ENCODE peak calls at places on chromosomes 4 and X, in eight cellular contexts. L is endothelial cell of umbilical vein, B is GM23248, I is fibroblast of lung, P is mesendoderm, R is H1, E is PC-3, O is PC-9. J is an unnamed sample.

GRCh38 chrX:115968436-115969252 is 201.9 kb upstream of the AGTR2 start:
- DNase-seq in L (peak; percentile 1), B (peak; percentile 64), I (peak; percentile 30), P (peak; percentile 96), R (peak; percentile 72), E (no peak), O (peak; percentile 68), J (no peak)

GRCh38 chr4:112210777-112211176 is 20.8 kb upstream of the AP1AR start:
- DNase-seq in L (no peak), B (peak; percentile 33), I (no peak), P (no peak), R (no peak), E (no peak), O (no peak), J (no peak)

GRCh38 chrX:120090208-120090607 is 12.7 kb upstream of the RHOXF2B start:
- DNase-seq in L (no peak), B (no peak), I (no peak), P (peak; percentile 57), R (peak; percentile 41), E (no peak), O (no peak), J (peak; percentile 3)

GRCh38 chrX:115940888-115941332 is 229.6 kb upstream of the AGTR2 start:
- DNase-seq in L (peak; percentile 0), B (peak; percentile 2), I (peak; percentile 15), P (peak; percentile 78), R (peak; percentile 62), E (peak; percentile 81), O (peak; percentile 82), J (peak; percentile 50)

GRCh38 chrX:19636989-19637388 is 121.7 kb upstream of the MAP3K15 start:
- DNase-seq in L (no peak), B (no peak), I (no peak), P (no peak), R (no peak), E (peak; percentile 45), O (no peak), J (no peak)

GRCh38 chrX:152072236-152072635 is 66.1 kb downstream of the MAGEA10 start:
- DNase-seq in L (peak; percentile 51), B (peak; percentile 83), I (peak; percentile 92), P (no peak), R (no peak), E (peak; percentile 51), O (peak; percentile 94), J (no peak)

GRCh38 chr4:134935320-134935719 is 733.7 kb upstream of the PABPC4L start:
- DNase-seq in L (peak; percentile 49), B (peak; percentile 15), I (no peak), P (peak; percentile 53), R (peak; percentile 59), E (peak; percentile 18), O (no peak), J (peak; percentile 0)

GRCh38 chr4:159906051-159906450 is 803.2 kb downstream of the RAPGEF2 start:
- DNase-seq in L (no peak), B (no peak), I (no peak), P (no peak), R (no peak), E (no peak), O (no peak), J (no peak)

GRCh38 chrX:30570505-30570904 is 7.1 kb downstream of the TASL start:
- DNase-seq in L (peak; percentile 5), B (peak; percentile 38), I (peak; percentile 2), P (no peak), R (no peak), E (peak; percentile 58), O (no peak), J (peak; percentile 34)

GRCh38 chrX:145817666-145818521 is at the start of gene SLITRK2:
- DNase-seq in L (no peak), B (peak; percentile 4), I (no peak), P (peak; percentile 73), R (peak; percentile 61), E (no peak), O (no peak), J (no peak)

GRCh38 chr4:99610605-99611172 is 36.1 kb downstream of the MTTP start:
- DNase-seq in L (no peak), B (peak; percentile 27), I (peak; percentile 34), P (no peak), R (no peak), E (peak; percentile 19), O (no peak), J (no peak)

GRCh38 chr4:162485486-162485885 is 321.7 kb upstream of the FSTL5 start:
- DNase-seq in L (no peak), B (peak; percentile 40), I (peak; percentile 66), P (no peak), R (no peak), E (peak; percentile 51), O (no peak), J (no peak)

GRCh38 chr4:104906274-104906673 is 240.4 kb upstream of the TET2 start:
- DNase-seq in L (no peak), B (no peak), I (no peak), P (no peak), R (no peak), E (no peak), O (no peak), J (no peak)

GRCh38 chrX:132651411-132652086 is 162.7 kb upstream of the MBNL3 start:
- DNase-seq in L (no peak), B (peak; percentile 56), I (peak; percentile 32), P (peak; percentile 25), R (no peak), E (peak; percentile 24), O (peak; percentile 21), J (no peak)

GRCh38 chr4:153233761-153234371 is 29.6 kb downstream of the TRIM2 start:
- DNase-seq in L (peak; percentile 31), B (peak; percentile 95), I (peak; percentile 97), P (peak; percentile 67), R (no peak), E (peak; percentile 90), O (peak; percentile 94), J (no peak)

GRCh38 chr4:768076-768475 is 57.9 kb downstream of the CPLX1 start:
- DNase-seq in L (no peak), B (no peak), I (no peak), P (no peak), R (no peak), E (no peak), O (no peak), J (no peak)
- H3K79me2 ChIP-seq in L (peaks cover 40% of the 10 kb centered on the region), B (peaks cover 73% of the 10 kb centered on the region), I (peaks cover 48% of the 10 kb centered on the region), P (peaks cover 18% of the 10 kb centered on the region), R (peaks cover 27% of the 10 kb centered on the region), E (peaks cover 36% of the 10 kb centered on the region), O (peaks cover 13% of the 10 kb centered on the region), J (peaks cover 32% of the 10 kb centered on the region)

GRCh38 chr4:126532527-126532926 is 1100.2 kb upstream of the INTU start:
- DNase-seq in L (no peak), B (no peak), I (no peak), P (no peak), R (no peak), E (peak; percentile 29), O (no peak), J (no peak)

GRCh38 chr4:126530996-126531585 is 1101.7 kb upstream of the INTU start:
- DNase-seq in L (peak; percentile 23), B (no peak), I (peak; percentile 63), P (no peak), R (no peak), E (no peak), O (no peak), J (no peak)

DNA sequence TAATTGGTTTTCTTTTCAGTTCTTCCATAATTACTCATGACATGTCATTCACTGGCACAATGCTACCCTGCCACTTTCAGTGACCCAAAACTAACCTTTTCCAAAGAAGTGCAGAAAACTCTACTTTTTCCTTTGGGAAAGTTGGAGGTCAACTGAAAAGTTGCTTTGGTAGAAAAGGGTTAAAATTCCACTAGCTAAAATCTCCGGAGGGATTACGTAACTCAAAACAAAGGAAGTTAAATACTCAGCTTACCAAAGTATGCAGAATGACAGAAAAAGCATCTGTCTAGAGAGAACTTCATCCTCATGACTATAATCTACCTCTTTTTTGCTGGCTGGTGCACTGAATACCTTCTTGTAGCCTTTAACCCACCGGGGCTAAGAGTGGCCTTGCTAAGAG is 1099.6 kb upstream of the INTU start:
- DNase-seq in L (no peak), B (peak; percentile 2), I (peak; percentile 34), P (no peak), R (no peak), E (no peak), O (no peak), J (no peak)
- H3K4me1 ChIP-seq in L (no peaks in the 10 kb centered on the region), B (no peaks in the 10 kb centered on the region), I (no peaks in the 10 kb centered on the region), P (no peaks in the 10 kb centered on the region), R (no peaks in the 10 kb centered on the region), E (peaks cover 8% of the 10 kb centered on the region), O (no peaks in the 10 kb centered on the region), J (no peaks in the 10 kb centered on the region)

GRCh38 chr4:9999956-10000551 is 21.2 kb downstream of the SLC2A9 start:
- DNase-seq in L (no peak), B (no peak), I (peak; percentile 72), P (no peak), R (no peak), E (peak; percentile 33), O (peak; percentile 66), J (no peak)
- H3K79me2 ChIP-seq in L (no peaks in the 10 kb centered on the region), B (no peaks in the 10 kb centered on the region), I (no peaks in the 10 kb centered on the region), P (no peaks in the 10 kb centered on the region), R (no peaks in the 10 kb centered on the region), E (no peaks in the 10 kb centered on the region), O (no peaks in the 10 kb centered on the region), J (no peaks in the 10 kb centered on the region)

GRCh38 chr4:6951880-6952381 is 42.3 kb downstream of the TBC1D14 start:
- DNase-seq in L (no peak), B (no peak), I (no peak), P (peak; percentile 92), R (no peak), E (no peak), O (no peak), J (no peak)

GRCh38 chr4:6956434-6957147 is 47.0 kb downstream of the TBC1D14 start:
- DNase-seq in L (no peak), B (no peak), I (no peak), P (no peak), R (no peak), E (no peak), O (no peak), J (no peak)

GRCh38 chr4:6956087-6956433 is 46.4 kb downstream of the TBC1D14 start:
- DNase-seq in L (no peak), B (no peak), I (no peak), P (no peak), R (no peak), E (no peak), O (no peak), J (no peak)

GRCh38 chr4:6955261-6955911 is 45.8 kb downstream of the TBC1D14 start:
- DNase-seq in L (no peak), B (no peak), I (no peak), P (no peak), R (no peak), E (peak; percentile 58), O (peak; percentile 94), J (no peak)

GRCh38 chr4:6953751-6954380 is 44.2 kb downstream of the TBC1D14 start:
- DNase-seq in L (no peak), B (peak; percentile 97), I (peak; percentile 81), P (peak; percentile 92), R (peak; percentile 86), E (no peak), O (no peak), J (no peak)
- H3K4me1 ChIP-seq in L (no peaks in the 10 kb centered on the region), B (peaks cover 3% of the 10 kb centered on the region), I (peaks cover 3% of the 10 kb centered on the region), P (peaks cover 6% of the 10 kb centered on the region), R (peaks cover 16% of the 10 kb centered on the region), E (peaks cover 10% of the 10 kb centered on the region), O (peaks cover 28% of the 10 kb centered on the region), J (no peaks in the 10 kb centered on the region)

DNA sequence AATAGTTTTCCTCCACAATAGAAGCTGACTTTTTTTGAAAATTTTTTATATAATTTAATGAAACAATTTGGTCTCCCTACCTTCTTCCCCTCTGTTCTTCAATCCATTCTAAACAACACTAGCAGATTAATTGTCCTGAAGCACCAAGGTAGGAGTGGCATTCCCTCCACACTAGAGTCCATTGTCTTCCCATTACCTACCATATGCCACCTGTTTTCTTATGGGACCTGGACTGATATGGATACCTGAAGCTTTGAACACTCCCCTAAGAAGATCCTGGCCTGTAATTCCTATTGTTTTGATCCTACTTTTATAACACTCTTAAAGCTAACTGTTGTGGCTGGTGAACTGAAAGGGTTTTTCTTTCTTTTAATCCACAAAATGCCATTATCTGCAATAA is 92.0 kb downstream of the APBB2 start:
- DNase-seq in L (no peak), B (no peak), I (no peak), P (no peak), R (no peak), E (no peak), O (no peak), J (no peak)
- H3K79me2 ChIP-seq in L (peaks cover 84% of the 10 kb centered on the region), B (peaks cover 75% of the 10 kb centered on the region), I (peaks cover 3% of the 10 kb centered on the region), P (no peaks in the 10 kb centered on the region), R (peaks cover 2% of the 10 kb centered on the region), E (no peaks in the 10 kb centered on the region), O (no peaks in the 10 kb centered on the region), J (no peaks in the 10 kb centered on the region)